ENCODE peak calls at places on chromosomes 3 and 15, in seven cellular contexts. One of them, this sample, is unnamed.

GRCh38 chr15:95365615-95366107 is 964.8 kb upstream of the NR2F2 start:
- DNase-seq in endodermal cell: no peak
- DNase-seq in brain microvascular endothelial cell: peak; percentile 8
- DNase-seq in ascending aorta: no peak
- DNase-seq in BJ: no peak
- DNase-seq in CD8-positive, alpha-beta T cell: no peak
- DNase-seq in AG09309: no peak
- DNase-seq in this sample: peak; percentile 17

GRCh38 chr3:128813003-128813564 is 66.3 kb upstream of the ACAD9 start:
- DNase-seq in endodermal cell: no peak
- DNase-seq in brain microvascular endothelial cell: no peak
- DNase-seq in ascending aorta: no peak
- DNase-seq in BJ: no peak
- DNase-seq in CD8-positive, alpha-beta T cell: no peak
- DNase-seq in AG09309: no peak
- DNase-seq in this sample: no peak

GRCh38 chr3:73270839-73271483 is 209.5 kb downstream of the EBLN2 start:
- DNase-seq in endodermal cell: no peak
- DNase-seq in brain microvascular endothelial cell: no peak
- DNase-seq in ascending aorta: no peak
- DNase-seq in BJ: peak; percentile 35
- DNase-seq in CD8-positive, alpha-beta T cell: no peak
- DNase-seq in AG09309: peak; percentile 8
- DNase-seq in this sample: no peak

GRCh38 chr3:191376742-191377141 is 46.4 kb upstream of the UTS2B start:
- DNase-seq in endodermal cell: no peak
- DNase-seq in brain microvascular endothelial cell: peak; percentile 76
- DNase-seq in ascending aorta: no peak
- DNase-seq in BJ: peak; percentile 66
- DNase-seq in CD8-positive, alpha-beta T cell: no peak
- DNase-seq in AG09309: peak; percentile 64
- DNase-seq in this sample: peak; percentile 74

GRCh38 chr3:130537609-130538304 is 20.8 kb downstream of the COL6A6 start:
- DNase-seq in endodermal cell: no peak
- DNase-seq in brain microvascular endothelial cell: no peak
- DNase-seq in ascending aorta: no peak
- DNase-seq in BJ: no peak
- DNase-seq in CD8-positive, alpha-beta T cell: no peak
- DNase-seq in AG09309: no peak
- DNase-seq in this sample: no peak

GRCh38 chr3:182078929-182079328 is 367.2 kb downstream of the SOX2 start:
- DNase-seq in endodermal cell: no peak
- DNase-seq in brain microvascular endothelial cell: no peak
- DNase-seq in ascending aorta: no peak
- DNase-seq in BJ: no peak
- DNase-seq in CD8-positive, alpha-beta T cell: no peak
- DNase-seq in AG09309: no peak
- DNase-seq in this sample: no peak

GRCh38 chr3:8972614-8973013 is 9.3 kb upstream of the RAD18 start:
- DNase-seq in endodermal cell: no peak
- DNase-seq in brain microvascular endothelial cell: peak; percentile 52
- DNase-seq in ascending aorta: no peak
- DNase-seq in BJ: no peak
- DNase-seq in CD8-positive, alpha-beta T cell: no peak
- DNase-seq in AG09309: no peak
- DNase-seq in this sample: peak; percentile 50

GRCh38 chr3:61268659-61269058 is 17.4 kb upstream of the FHIT start:
- DNase-seq in endodermal cell: no peak
- DNase-seq in brain microvascular endothelial cell: no peak
- DNase-seq in ascending aorta: no peak
- DNase-seq in BJ: no peak
- DNase-seq in CD8-positive, alpha-beta T cell: no peak
- DNase-seq in AG09309: no peak
- DNase-seq in this sample: no peak

GRCh38 chr15:44010114-44010513 is 183.3 kb downstream of the WDR76 start:
- DNase-seq in endodermal cell: no peak
- DNase-seq in brain microvascular endothelial cell: no peak
- DNase-seq in ascending aorta: no peak
- DNase-seq in BJ: no peak
- DNase-seq in CD8-positive, alpha-beta T cell: no peak
- DNase-seq in AG09309: peak; percentile 24
- DNase-seq in this sample: peak; percentile 65

GRCh38 chr3:195906865-195907729 is 1.3 kb downstream of the TNK2 start:
- DNase-seq in endodermal cell: peak; percentile 77
- DNase-seq in brain microvascular endothelial cell: no peak
- DNase-seq in ascending aorta: peak; percentile 71
- DNase-seq in BJ: no peak
- DNase-seq in CD8-positive, alpha-beta T cell: peak; percentile 50
- DNase-seq in AG09309: no peak
- DNase-seq in this sample: no peak

GRCh38 chr3:88986834-88987233 is 120.6 kb upstream of the EPHA3 start:
- DNase-seq in endodermal cell: no peak
- DNase-seq in brain microvascular endothelial cell: peak; percentile 45
- DNase-seq in ascending aorta: no peak
- DNase-seq in BJ: peak; percentile 69
- DNase-seq in CD8-positive, alpha-beta T cell: no peak
- DNase-seq in AG09309: peak; percentile 74
- DNase-seq in this sample: peak; percentile 67

GRCh38 chr15:60535743-60536142 is 56.8 kb upstream of the ICE2 start:
- DNase-seq in endodermal cell: no peak
- DNase-seq in brain microvascular endothelial cell: no peak
- DNase-seq in ascending aorta: no peak
- DNase-seq in BJ: no peak
- DNase-seq in CD8-positive, alpha-beta T cell: no peak
- DNase-seq in AG09309: no peak
- DNase-seq in this sample: no peak

GRCh38 chr3:160474416-160474838 is 24.8 kb upstream of the TRIM59 start:
- DNase-seq in endodermal cell: no peak
- DNase-seq in brain microvascular endothelial cell: peak; percentile 38
- DNase-seq in ascending aorta: no peak
- DNase-seq in BJ: no peak
- DNase-seq in CD8-positive, alpha-beta T cell: no peak
- DNase-seq in AG09309: peak; percentile 21
- DNase-seq in this sample: peak; percentile 74

GRCh38 chr3:177340243-177340830 is 143.1 kb upstream of the TBL1XR1 start:
- DNase-seq in endodermal cell: no peak
- DNase-seq in brain microvascular endothelial cell: no peak
- DNase-seq in ascending aorta: no peak
- DNase-seq in BJ: no peak
- DNase-seq in CD8-positive, alpha-beta T cell: no peak
- DNase-seq in AG09309: no peak
- DNase-seq in this sample: no peak

GRCh38 chr15:23866832-23867231 is 179.7 kb upstream of the NDN start:
- DNase-seq in endodermal cell: no peak
- DNase-seq in brain microvascular endothelial cell: no peak
- DNase-seq in ascending aorta: no peak
- DNase-seq in BJ: no peak
- DNase-seq in CD8-positive, alpha-beta T cell: no peak
- DNase-seq in AG09309: no peak
- DNase-seq in this sample: no peak

GRCh38 chr3:159616234-159616825 is 372.3 kb upstream of the IL12A start:
- DNase-seq in endodermal cell: peak; percentile 83
- DNase-seq in brain microvascular endothelial cell: peak; percentile 65
- DNase-seq in ascending aorta: no peak
- DNase-seq in BJ: no peak
- DNase-seq in CD8-positive, alpha-beta T cell: no peak
- DNase-seq in AG09309: no peak
- DNase-seq in this sample: peak; percentile 78

DNA sequence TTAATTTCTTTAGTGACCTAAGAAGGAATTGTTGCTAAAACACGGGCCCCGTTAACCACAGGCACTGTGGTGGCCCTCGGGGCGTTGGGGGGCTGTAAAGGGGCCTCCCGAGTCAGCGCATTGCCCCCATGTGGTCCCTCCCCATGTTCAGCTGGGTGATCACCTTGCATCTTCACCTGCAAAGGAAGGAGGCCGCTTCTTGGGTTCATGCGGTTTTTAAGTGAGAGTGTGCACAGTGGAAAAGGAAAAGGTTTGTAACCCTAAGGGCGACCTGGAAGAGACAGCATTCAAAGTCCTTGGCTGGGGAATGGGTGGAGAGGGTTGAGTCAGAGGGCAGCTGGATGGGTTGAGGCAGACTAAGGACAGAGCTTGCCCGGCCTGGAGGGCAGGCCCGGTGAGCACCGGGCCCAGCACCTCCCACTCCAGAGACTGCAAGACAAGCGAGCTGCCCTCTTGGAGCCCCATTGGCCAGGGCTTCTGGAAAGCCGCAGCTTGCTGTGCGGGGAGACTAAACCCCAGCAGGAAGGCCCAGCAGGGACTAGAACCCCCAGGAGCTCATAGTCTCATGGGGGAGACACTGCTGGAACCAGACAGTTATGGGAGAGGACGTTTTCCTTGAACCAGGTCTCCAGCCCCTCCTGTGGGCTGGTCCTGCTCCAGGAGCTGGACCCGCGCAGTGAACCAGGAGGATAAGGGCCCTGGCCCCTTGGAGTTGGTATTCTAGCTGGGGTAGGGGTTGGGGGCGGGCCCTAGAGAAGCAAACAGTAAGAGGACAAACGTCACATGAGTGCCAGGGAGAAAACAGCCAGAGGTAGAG is 59.2 kb downstream of the RGMA start:
- DNase-seq in endodermal cell: peak; percentile 68
- DNase-seq in brain microvascular endothelial cell: peak; percentile 16
- DNase-seq in ascending aorta: peak; percentile 72
- DNase-seq in BJ: no peak
- DNase-seq in CD8-positive, alpha-beta T cell: no peak
- DNase-seq in AG09309: no peak
- DNase-seq in this sample: peak; percentile 25
- H3K4me3 ChIP-seq in endodermal cell: no peak overlapping the region
- H3K4me3 ChIP-seq in brain microvascular endothelial cell: no peak overlapping the region
- H3K4me3 ChIP-seq in ascending aorta: no peak overlapping the region
- H3K4me3 ChIP-seq in BJ: no peak overlapping the region
- H3K4me3 ChIP-seq in CD8-positive, alpha-beta T cell: no peak overlapping the region
- H3K4me3 ChIP-seq in AG09309: no peak overlapping the region
- H3K4me3 ChIP-seq in this sample: no peak overlapping the region

DNA sequence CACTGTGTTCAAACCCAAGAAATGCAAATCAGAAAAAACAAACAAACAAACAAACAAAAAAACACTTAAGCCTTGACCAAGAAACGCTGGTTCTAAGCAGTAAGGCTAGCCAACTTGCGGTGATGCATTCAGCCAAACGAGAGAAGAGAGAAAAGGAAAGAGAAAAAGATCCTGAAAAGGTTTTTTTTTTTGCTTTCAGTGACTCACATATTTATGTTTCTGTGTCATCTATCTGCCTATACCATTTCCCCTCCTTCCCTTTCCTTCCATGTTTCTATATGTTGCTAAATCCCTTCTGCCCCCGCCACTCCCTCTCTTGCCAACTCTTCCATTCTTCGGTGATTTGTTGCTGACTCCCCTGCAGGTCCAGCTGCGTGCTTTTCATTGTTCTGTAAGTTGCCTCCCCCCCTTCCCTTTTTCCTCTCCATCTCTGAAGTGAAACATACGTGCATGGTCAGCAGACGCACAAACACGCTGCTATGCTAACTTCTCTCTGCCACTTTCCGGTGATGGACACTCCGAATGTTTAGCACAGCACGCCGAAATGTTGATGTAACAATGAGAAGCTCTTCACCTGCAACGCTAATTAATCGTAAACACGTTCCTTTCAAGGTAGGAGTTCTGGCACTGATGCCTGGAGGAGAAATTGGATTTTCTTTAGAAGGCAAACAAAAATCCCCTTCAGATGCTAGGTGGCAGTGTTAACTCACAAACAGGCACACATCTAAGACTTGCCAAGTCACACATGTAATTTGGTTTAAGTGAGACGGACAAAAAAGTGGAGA is 154.5 kb downstream of the TUSC7 start:
- DNase-seq in endodermal cell: peak; percentile 73
- DNase-seq in brain microvascular endothelial cell: peak; percentile 39
- DNase-seq in ascending aorta: no peak
- DNase-seq in BJ: no peak
- DNase-seq in CD8-positive, alpha-beta T cell: no peak
- DNase-seq in AG09309: no peak
- DNase-seq in this sample: peak; percentile 77
- TF ChIP-seq CTCF in endodermal cell: peak; percentile 73
- TF ChIP-seq CTCF in brain microvascular endothelial cell: peak; percentile 61
- TF ChIP-seq CTCF in ascending aorta: peak; percentile 28
- TF ChIP-seq CTCF in BJ: peak; percentile 40
- TF ChIP-seq CTCF in CD8-positive, alpha-beta T cell: no peak
- TF ChIP-seq CTCF in AG09309: no peak
- TF ChIP-seq CTCF in this sample: peak; percentile 37

DNA sequence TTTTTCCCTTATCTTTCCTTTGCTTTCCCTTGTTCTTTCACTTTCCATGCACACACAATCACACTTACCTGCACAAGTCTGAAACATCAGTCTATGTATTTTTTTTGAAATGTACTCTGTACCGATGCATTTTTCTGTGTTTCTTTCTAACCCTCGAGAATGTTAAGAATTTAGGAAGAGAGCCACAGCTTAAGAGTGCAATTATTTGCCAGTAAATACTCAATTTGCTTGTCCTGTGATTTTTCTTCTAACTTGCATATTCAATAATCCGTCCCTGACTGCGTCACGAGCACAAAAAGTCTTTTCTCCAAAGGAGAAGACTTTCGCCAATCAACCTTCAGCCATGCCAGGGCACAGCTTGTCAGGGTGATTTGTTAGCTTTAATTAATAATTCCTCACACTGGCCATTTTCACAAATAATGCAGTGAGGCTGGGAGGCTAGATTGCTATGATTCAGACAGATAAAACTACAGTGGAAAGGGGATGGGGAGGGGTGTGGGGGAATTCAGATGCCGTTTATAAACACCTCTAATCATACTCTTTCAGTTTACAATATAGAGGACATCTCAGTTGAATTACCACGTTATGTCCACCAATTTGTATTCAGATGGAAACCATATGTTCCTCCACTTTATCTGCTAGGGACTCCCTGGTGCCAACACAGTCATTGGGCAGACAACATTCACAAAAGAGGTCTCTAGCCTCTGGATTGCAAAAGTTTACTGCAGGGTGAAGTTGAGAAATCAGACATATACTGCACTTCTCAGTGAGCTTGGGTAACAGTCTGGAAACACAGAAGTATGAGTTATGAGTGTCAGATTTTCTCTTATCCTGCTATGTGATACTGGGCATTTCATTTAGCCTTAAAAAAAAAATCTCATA is 388.0 kb downstream of the ZBTB20 start:
- DNase-seq in endodermal cell: no peak
- DNase-seq in brain microvascular endothelial cell: no peak
- DNase-seq in ascending aorta: no peak
- DNase-seq in BJ: no peak
- DNase-seq in CD8-positive, alpha-beta T cell: no peak
- DNase-seq in AG09309: peak; percentile 75
- DNase-seq in this sample: peak; percentile 90
- H3K4me3 ChIP-seq in endodermal cell: no peak overlapping the region
- H3K4me3 ChIP-seq in brain microvascular endothelial cell: peak overlapping the region; percentile 33
- H3K4me3 ChIP-seq in ascending aorta: peak overlapping the region; percentile 43
- H3K4me3 ChIP-seq in BJ: peak overlapping the region; percentile 38
- H3K4me3 ChIP-seq in CD8-positive, alpha-beta T cell: no peak overlapping the region
- H3K4me3 ChIP-seq in AG09309: peak overlapping the region; percentile 21
- H3K4me3 ChIP-seq in this sample: peak overlapping the region; percentile 39

DNA sequence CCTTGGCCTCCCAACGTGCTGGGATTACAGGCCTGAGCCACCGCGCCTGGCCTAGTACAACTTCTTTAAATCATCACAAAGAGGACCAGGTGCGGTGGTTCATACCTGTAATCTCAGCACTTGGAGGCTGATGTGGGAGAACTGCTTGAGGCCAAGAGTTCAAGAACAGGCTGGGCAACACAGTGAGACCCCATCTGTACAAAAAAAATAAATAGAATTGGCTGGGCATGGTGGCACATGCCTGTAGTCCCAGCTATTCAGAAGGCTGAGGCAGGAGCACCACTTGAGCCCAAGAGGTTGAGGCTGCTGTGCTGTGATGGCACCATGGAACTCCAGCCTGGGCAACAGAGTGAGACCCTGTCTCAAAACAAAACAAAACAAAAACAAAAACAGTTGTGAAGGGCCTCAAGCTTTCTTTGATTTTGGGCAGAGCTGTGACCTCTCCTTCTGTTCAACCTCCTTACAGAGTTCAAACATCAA is 5.9 kb downstream of the RMDN3 start:
- DNase-seq in endodermal cell: no peak
- DNase-seq in brain microvascular endothelial cell: no peak
- DNase-seq in ascending aorta: no peak
- DNase-seq in BJ: no peak
- DNase-seq in CD8-positive, alpha-beta T cell: no peak
- DNase-seq in AG09309: no peak
- DNase-seq in this sample: no peak
- TF ChIP-seq CTCF in endodermal cell: no peak
- TF ChIP-seq CTCF in brain microvascular endothelial cell: no peak
- TF ChIP-seq CTCF in ascending aorta: no peak
- TF ChIP-seq CTCF in BJ: no peak
- TF ChIP-seq CTCF in CD8-positive, alpha-beta T cell: no peak
- TF ChIP-seq CTCF in AG09309: no peak
- TF ChIP-seq CTCF in this sample: no peak